ENCODE peak calls at places on chromosome 13, in seven cellular contexts. H, V, Y, U, M, A and J are unnamed samples.

GRCh38 chr13:33322474-33322827 is 36.9 kb upstream of the STARD13 start:
- DNase-seq in H (no peak), V (peak; percentile 72), Y (peak; percentile 95), U (peak; percentile 83), M (no peak), A (no peak), J (no peak)

GRCh38 chr13:64935441-64935840 is 2294.7 kb downstream of the PCDH9 start:
- DNase-seq in H (no peak), V (no peak), Y (no peak), U (no peak), M (no peak), A (no peak), J (no peak)

GRCh38 chr13:35744566-35745203 is 268.2 kb upstream of the MAB21L1 start:
- DNase-seq in H (no peak), V (no peak), Y (peak; percentile 16), U (no peak), M (no peak), A (no peak), J (no peak)

GRCh38 chr13:50322006-50322405 is 306.8 kb downstream of the KCNRG start:
- DNase-seq in H (no peak), V (no peak), Y (no peak), U (no peak), M (no peak), A (no peak), J (no peak)

GRCh38 chr13:102466836-102467235 is 65.0 kb upstream of the FGF14 start:
- DNase-seq in H (no peak), V (no peak), Y (no peak), U (no peak), M (no peak), A (no peak), J (no peak)

GRCh38 chr13:106524108-106524507 is 11.4 kb downstream of the EFNB2 start:
- DNase-seq in H (no peak), V (no peak), Y (no peak), U (no peak), M (no peak), A (no peak), J (no peak)

GRCh38 chr13:89514534-89515312 is 1832.8 kb upstream of the MIR17HG start:
- DNase-seq in H (peak; percentile 76), V (no peak), Y (peak; percentile 8), U (no peak), M (no peak), A (no peak), J (no peak)

GRCh38 chr13:87884874-87885273 is 213.7 kb downstream of the SLITRK5 start:
- DNase-seq in H (peak; percentile 40), V (no peak), Y (peak; percentile 2), U (no peak), M (no peak), A (no peak), J (no peak)

GRCh38 chr13:104111031-104111430 is 1044.8 kb upstream of the SLC10A2 start:
- DNase-seq in H (no peak), V (no peak), Y (peak; percentile 3), U (no peak), M (no peak), A (no peak), J (no peak)

GRCh38 chr13:112159575-112160547 is 92.9 kb downstream of the SOX1 start:
- DNase-seq in H (peak; percentile 42), V (no peak), Y (no peak), U (no peak), M (no peak), A (no peak), J (no peak)

GRCh38 chr13:24650157-24650556 is 30.1 kb upstream of the ATP12A start:
- DNase-seq in H (no peak), V (no peak), Y (peak; percentile 40), U (no peak), M (no peak), A (no peak), J (no peak)

GRCh38 chr13:91085127-91085526 is 262.4 kb upstream of the MIR17HG start:
- DNase-seq in H (no peak), V (no peak), Y (no peak), U (no peak), M (no peak), A (no peak), J (no peak)

GRCh38 chr13:33676700-33677048 is 141.3 kb upstream of the RFC3 start:
- DNase-seq in H (peak; percentile 4), V (peak; percentile 29), Y (peak; percentile 21), U (no peak), M (no peak), A (peak; percentile 17), J (peak; percentile 91)

GRCh38 chr13:104984296-104984818 is 1551.1 kb downstream of the EFNB2 start:
- DNase-seq in H (no peak), V (no peak), Y (peak; percentile 12), U (no peak), M (no peak), A (peak; percentile 91), J (no peak)

GRCh38 chr13:111864566-111864965 is 202.4 kb upstream of the SOX1 start:
- DNase-seq in H (no peak), V (no peak), Y (no peak), U (no peak), M (no peak), A (no peak), J (no peak)

GRCh38 chr13:40974460-40975407 is 44.4 kb downstream of the ELF1 start:
- DNase-seq in H (peak; percentile 78), V (no peak), Y (peak; percentile 66), U (no peak), M (no peak), A (peak; percentile 55), J (peak; percentile 83)

GRCh38 chr13:27295096-27295495 is 24.5 kb downstream of the RASL11A start:
- DNase-seq in H (no peak), V (no peak), Y (no peak), U (no peak), M (no peak), A (no peak), J (no peak)

GRCh38 chr13:40254394-40254793 is 412.0 kb downstream of the FOXO1 start:
- DNase-seq in H (no peak), V (no peak), Y (no peak), U (no peak), M (no peak), A (no peak), J (no peak)

GRCh38 chr13:78404961-78405360 is 198.4 kb downstream of the POU4F1 start:
- DNase-seq in H (no peak), V (no peak), Y (no peak), U (no peak), M (no peak), A (no peak), J (no peak)

GRCh38 chr13:73200432-73200831 is 141.6 kb downstream of the KLF5 start:
- DNase-seq in H (no peak), V (no peak), Y (peak; percentile 49), U (no peak), M (no peak), A (no peak), J (no peak)

GRCh38 chr13:94858856-94859811 is 146.8 kb upstream of the SOX21 start:
- DNase-seq in H (peak; percentile 13), V (peak; percentile 36), Y (peak; percentile 5), U (no peak), M (no peak), A (no peak), J (no peak)

GRCh38 chr13:112995395-112996091 is 26.5 kb downstream of the MCF2L start:
- DNase-seq in H (no peak), V (no peak), Y (no peak), U (no peak), M (no peak), A (no peak), J (no peak)

GRCh38 chr13:59261928-59262488 is 901.7 kb downstream of the DIAPH3 start:
- DNase-seq in H (peak; percentile 79), V (no peak), Y (peak; percentile 12), U (no peak), M (no peak), A (no peak), J (peak; percentile 56)

GRCh38 chr13:110445183-110445582 is 116.3 kb downstream of the RAB20 start:
- DNase-seq in H (no peak), V (no peak), Y (peak; percentile 77), U (peak; percentile 41), M (no peak), A (no peak), J (no peak)
- H3K27ac ChIP-seq in H (no peak overlapping the region), V (no peak overlapping the region), Y (no peak overlapping the region), U (peak overlapping the region; percentile 15), M (peak overlapping the region; percentile 78), A (no peak overlapping the region), J (no peak overlapping the region)

GRCh38 chr13:114323349-114323748 is 9.0 kb downstream of the CHAMP1 start:
- DNase-seq in H (no peak), V (no peak), Y (no peak), U (no peak), M (no peak), A (no peak), J (no peak)

GRCh38 chr13:114324334-114324733 is 10.0 kb downstream of the CHAMP1 start:
- DNase-seq in H (no peak), V (no peak), Y (no peak), U (no peak), M (no peak), A (no peak), J (no peak)

GRCh38 chr13:114325729-114326128 is 11.4 kb downstream of the CHAMP1 start:
- DNase-seq in H (no peak), V (no peak), Y (no peak), U (no peak), M (no peak), A (no peak), J (no peak)

GRCh38 chr13:114328595-114328994 is 14.3 kb downstream of the CHAMP1 start:
- DNase-seq in H (no peak), V (no peak), Y (no peak), U (no peak), M (no peak), A (no peak), J (no peak)

GRCh38 chr13:114328034-114328433 is 13.7 kb downstream of the CHAMP1 start:
- DNase-seq in H (peak; percentile 54), V (no peak), Y (no peak), U (no peak), M (no peak), A (no peak), J (no peak)
- H3K27ac ChIP-seq in H (peak overlapping the region; percentile 5), V (no peak overlapping the region), Y (no peak overlapping the region), U (no peak overlapping the region), M (no peak overlapping the region), A (no peak overlapping the region), J (no peak overlapping the region)

GRCh38 chr13:60584976-60585375 is 188.0 kb downstream of the TDRD3 start:
- DNase-seq in H (peak; percentile 76), V (no peak), Y (no peak), U (no peak), M (no peak), A (no peak), J (no peak)

GRCh38 chr13:60583196-60583908 is 186.3 kb downstream of the TDRD3 start:
- DNase-seq in H (peak; percentile 83), V (no peak), Y (peak; percentile 16), U (no peak), M (no peak), A (no peak), J (no peak)

GRCh38 chr13:60583911-60584753 is 187.1 kb downstream of the TDRD3 start:
- DNase-seq in H (peak; percentile 91), V (peak; percentile 32), Y (peak; percentile 73), U (no peak), M (peak; percentile 5), A (no peak), J (no peak)
- H3K27ac ChIP-seq in H (peak overlapping the region; percentile 96), V (peak overlapping the region; percentile 36), Y (no peak overlapping the region), U (no peak overlapping the region), M (no peak overlapping the region), A (no peak overlapping the region), J (no peak overlapping the region)

DNA sequence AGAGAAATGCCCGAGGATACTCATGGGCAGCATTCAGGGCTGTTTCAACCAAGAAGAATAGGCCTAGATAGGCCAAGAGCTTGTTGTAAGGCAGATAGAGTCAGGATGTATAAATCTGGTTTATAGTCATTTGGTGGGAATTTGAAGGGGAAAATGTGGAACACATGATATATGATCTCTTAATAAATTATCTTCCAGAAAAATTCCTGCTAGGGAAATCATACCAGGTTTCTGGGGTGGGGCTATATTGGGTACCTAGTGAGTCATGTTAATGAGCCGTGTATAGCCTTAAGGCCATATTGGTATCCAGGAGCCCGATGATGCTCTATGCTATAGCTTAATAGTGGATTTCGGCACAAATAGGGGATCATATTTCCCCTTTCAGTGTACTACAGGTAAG is 51.5 kb upstream of the HTR2A start:
- DNase-seq in H (no peak), V (no peak), Y (no peak), U (no peak), M (no peak), A (no peak), J (no peak)
- H3K27ac ChIP-seq in H (peak overlapping the region; percentile 68), V (no peak overlapping the region), Y (no peak overlapping the region), U (no peak overlapping the region), M (no peak overlapping the region), A (no peak overlapping the region), J (no peak overlapping the region)